ENCODE peak calls at places on chromosome 1, in eight cellular contexts. Z, S, W, C, U, R, E and I are unnamed samples.
A peak's percentile ranks its signal among the peaks of the same experiment; 100 is the strongest.

GRCh38 chr1:110771245-110772022 is 96.7 kb upstream of the KCNA3 start:
- DNase-seq in E (no peak), C (no peak), W (no peak), R (no peak), S (no peak), Z (no peak), U (no peak), I (no peak)

GRCh38 chr1:23601104-23601967 is 42.0 kb upstream of the ID3 start:
- DNase-seq in S (no peak), Z (no peak), W (no peak), R (no peak), E (no peak), C (no peak), U (no peak), I (no peak)

GRCh38 chr1:241762713-241763339 is 85.2 kb upstream of the EXO1 start:
- DNase-seq in U (no peak), C (no peak), S (no peak), E (no peak), W (no peak), R (no peak), Z (no peak), I (no peak)

GRCh38 chr1:116159611-116160010 is 48.4 kb downstream of the MAB21L3 start:
- DNase-seq in S (no peak), E (no peak), C (no peak), Z (no peak), U (no peak), W (no peak), R (no peak), I (no peak)

GRCh38 chr1:1040004-1040991 is 20.4 kb downstream of the AGRN start:
- DNase-seq in C (peak; percentile 66), U (peak; percentile 98), E (peak; percentile 84), Z (peak; percentile 59), W (peak; percentile 92), R (peak; percentile 87), S (peak; percentile 91), I (no peak)

GRCh38 chr1:91735266-91735845 is 150.6 kb downstream of the TGFBR3 start:
- DNase-seq in W (no peak), Z (no peak), C (peak; percentile 71), U (no peak), S (no peak), E (no peak), R (no peak), I (no peak)

GRCh38 chr1:208455821-208456220 is 211.6 kb upstream of the PLXNA2 start:
- DNase-seq in C (no peak), E (no peak), W (no peak), S (no peak), Z (no peak), R (peak; percentile 59), U (no peak), I (no peak)

GRCh38 chr1:9234223-9235122 is at the start of gene H6PD:
- DNase-seq in U (peak; percentile 99), S (peak; percentile 90), C (peak; percentile 92), W (peak; percentile 97), E (peak; percentile 95), R (peak; percentile 86), Z (peak; percentile 69), I (peak; percentile 47)

GRCh38 chr1:234916840-234917239 is 211.8 kb downstream of the TOMM20 start:
- DNase-seq in S (no peak), Z (no peak), W (no peak), R (no peak), U (no peak), E (no peak), C (peak; percentile 47), I (no peak)

GRCh38 chr1:234914606-234915290 is 213.9 kb downstream of the TOMM20 start:
- DNase-seq in W (no peak), E (no peak), R (no peak), C (peak; percentile 43), Z (no peak), U (no peak), S (no peak), I (no peak)

GRCh38 chr1:234917495-234918188 is 211.0 kb downstream of the TOMM20 start:
- DNase-seq in C (peak; percentile 52), S (no peak), E (no peak), Z (no peak), W (no peak), R (no peak), U (no peak), I (no peak)

GRCh38 chr1:234918216-234918841 is 210.3 kb downstream of the TOMM20 start:
- DNase-seq in S (no peak), W (no peak), U (no peak), R (no peak), C (peak; percentile 64), Z (no peak), E (no peak), I (no peak)

DNA sequence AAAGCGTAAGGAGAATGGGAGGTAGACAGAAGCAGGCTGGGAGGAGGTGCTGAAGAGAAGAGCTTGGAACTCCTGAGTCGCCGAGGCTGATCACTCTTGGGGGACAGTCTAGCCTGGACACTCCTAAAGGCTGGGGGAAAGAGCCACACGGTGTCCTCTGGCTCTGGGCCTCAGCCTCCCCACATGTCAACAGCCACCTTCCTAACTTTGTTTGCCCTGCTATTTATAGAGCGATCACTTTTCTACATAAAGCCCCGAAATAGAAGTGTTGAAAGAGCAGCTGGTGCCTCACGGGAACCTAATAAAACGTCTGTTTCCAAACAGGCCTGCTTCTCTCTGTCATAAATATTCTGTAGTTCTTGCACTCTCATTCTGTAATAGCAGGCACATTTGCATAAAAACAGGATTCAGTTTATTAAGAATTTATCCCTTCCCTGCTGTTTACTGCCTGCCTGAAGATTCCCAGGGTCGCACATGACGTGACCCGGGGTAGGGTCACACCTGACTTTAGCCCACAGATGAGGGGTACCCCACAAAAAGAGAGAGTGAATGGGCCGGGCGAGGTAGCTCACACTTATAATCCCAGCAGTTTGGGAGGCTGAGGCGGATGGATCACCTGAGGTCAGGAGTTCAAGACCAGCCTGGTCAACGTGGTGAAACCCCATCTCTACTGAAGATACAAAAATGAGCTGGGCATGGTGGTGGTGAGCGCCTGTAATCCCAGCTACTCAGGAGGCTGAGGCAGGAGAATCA is 212.5 kb downstream of the TOMM20 start:
- DNase-seq in W (no peak), E (peak; percentile 85), U (no peak), Z (no peak), C (peak; percentile 44), R (peak; percentile 68), S (peak; percentile 64), I (no peak)
- H3K4me1 ChIP-seq in W (peaks cover 39% of the 10 kb centered on the region), E (peaks cover 59% of the 10 kb centered on the region), U (peaks cover 12% of the 10 kb centered on the region), Z (peaks cover 24% of the 10 kb centered on the region), C (peaks cover 42% of the 10 kb centered on the region), R (peaks cover 6% of the 10 kb centered on the region), S (peaks cover 25% of the 10 kb centered on the region), I (no peaks in the 10 kb centered on the region)

GRCh38 chr1:172356620-172357019 is 63.9 kb upstream of the C1orf105 start:
- DNase-seq in W (no peak), C (no peak), E (no peak), U (no peak), R (peak; percentile 82), S (no peak), Z (no peak), I (no peak)
- H3K27ac ChIP-seq in W (no peak overlapping the region), C (no peak overlapping the region), E (no peak overlapping the region), U (peak overlapping the region; percentile 97), R (peak overlapping the region; percentile 26), S (no peak overlapping the region), Z (peak overlapping the region; percentile 21), I (no peak overlapping the region)

DNA sequence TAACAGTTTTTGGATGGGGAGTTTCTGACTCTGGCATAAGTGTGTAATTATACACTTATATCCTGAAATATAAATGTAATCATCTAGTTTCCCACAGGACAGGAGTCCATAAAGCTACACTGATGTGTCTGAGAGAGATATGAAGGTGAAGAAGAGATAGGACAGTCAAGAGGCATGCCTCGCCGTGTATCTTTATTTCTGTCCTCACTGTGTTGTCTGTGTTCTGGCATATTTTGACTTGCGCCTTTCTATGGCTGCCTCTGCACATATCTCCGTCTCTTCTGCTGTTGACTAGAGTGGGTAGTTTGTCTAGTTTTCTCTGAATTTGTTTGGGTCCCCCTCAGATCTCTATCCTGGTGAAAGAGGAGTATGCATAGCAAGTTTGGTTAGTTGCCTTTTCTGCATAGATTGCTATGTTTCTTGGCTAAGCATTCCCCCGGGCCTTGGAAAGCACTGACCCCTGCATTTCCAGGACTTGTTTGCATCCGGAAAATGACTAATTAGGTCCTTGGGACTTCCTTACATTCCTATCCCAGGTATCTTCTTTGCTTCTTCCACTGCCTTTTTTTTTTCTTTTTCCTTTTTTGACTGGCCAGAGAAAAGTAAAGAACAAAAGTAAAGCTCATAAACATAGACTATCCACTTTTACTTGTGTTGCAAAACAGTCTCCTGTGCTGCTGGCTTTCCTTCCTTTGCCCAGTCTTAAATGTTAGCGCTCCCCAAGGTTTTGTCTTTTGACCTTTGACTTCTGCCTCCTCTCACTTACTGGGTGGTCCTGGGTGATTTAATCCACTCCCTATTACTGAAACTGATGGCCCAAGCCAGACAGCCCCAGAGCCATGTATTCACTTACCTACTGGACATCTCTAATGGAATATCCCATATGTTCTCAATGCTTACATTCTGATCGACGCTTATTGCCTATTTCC is 27.6 kb upstream of the CNN3 start:
- DNase-seq in U (no peak), Z (no peak), E (no peak), S (no peak), C (no peak), W (no peak), R (peak; percentile 54), I (no peak)
- H3K36me3 ChIP-seq in U (no peaks in the 10 kb centered on the region), Z (no peaks in the 10 kb centered on the region), E (no peaks in the 10 kb centered on the region), S (no peaks in the 10 kb centered on the region), C (no peaks in the 10 kb centered on the region), W (no peaks in the 10 kb centered on the region), R (no peaks in the 10 kb centered on the region), I (no peaks in the 10 kb centered on the region)

GRCh38 chr1:64295136-64295535 is 91.7 kb downstream of the UBE2U start:
- DNase-seq in S (no peak), E (no peak), U (no peak), C (no peak), W (no peak), R (no peak), Z (no peak), I (no peak)

GRCh38 chr1:64291931-64292330 is 88.5 kb downstream of the UBE2U start:
- DNase-seq in Z (no peak), S (no peak), R (no peak), C (no peak), U (no peak), E (no peak), W (no peak), I (no peak)

GRCh38 chr1:64292399-64292798 is 89.0 kb downstream of the UBE2U start:
- DNase-seq in R (no peak), U (no peak), Z (no peak), E (no peak), S (no peak), C (no peak), W (no peak), I (no peak)

GRCh38 chr1:64293820-64294219 is 90.4 kb downstream of the UBE2U start:
- DNase-seq in W (no peak), U (no peak), C (no peak), Z (no peak), S (no peak), E (no peak), R (no peak), I (no peak)

DNA sequence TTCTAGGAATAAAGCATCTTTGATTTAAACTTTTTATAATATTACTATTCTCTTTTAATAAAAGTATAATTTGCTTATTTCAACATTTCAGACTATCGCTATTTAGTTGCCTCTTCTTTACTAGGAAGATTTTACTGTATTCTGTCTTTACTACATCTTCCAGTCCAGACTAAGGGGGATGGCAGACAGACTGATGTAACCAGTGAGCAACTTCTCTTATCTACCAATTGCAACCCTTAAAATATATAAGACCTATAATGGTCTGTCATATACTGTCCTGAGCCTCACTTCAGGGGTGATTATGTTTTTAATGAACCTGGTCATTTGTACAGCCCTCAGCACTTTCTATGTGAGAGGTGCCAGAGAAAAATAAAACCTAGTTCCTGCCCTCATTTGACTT is 87.0 kb downstream of the UBE2U start:
- DNase-seq in R (no peak), E (no peak), Z (no peak), S (no peak), C (no peak), W (no peak), U (no peak), I (no peak)
- H3K4me1 ChIP-seq in R (no peaks in the 10 kb centered on the region), E (no peaks in the 10 kb centered on the region), Z (no peaks in the 10 kb centered on the region), S (no peaks in the 10 kb centered on the region), C (no peaks in the 10 kb centered on the region), W (no peaks in the 10 kb centered on the region), U (no peaks in the 10 kb centered on the region), I (no peaks in the 10 kb centered on the region)